ENCODE peak calls at places on chromosomes 7 and 10, in four cellular contexts. I is thoracic aorta, X is uterus, Y is GM06990. U is an unnamed sample.
A peak's percentile ranks its signal among the peaks of the same experiment; 100 is the strongest.

GRCh38 chr10:70733051-70733450 is 52.1 kb downstream of the TBATA start:
- DNase-seq in I (no peak), X (no peak), Y (no peak), U (no peak)

GRCh38 chr10:2772135-2772534 is 295.2 kb upstream of the PFKP start:
- DNase-seq in I (no peak), X (no peak), Y (no peak), U (no peak)

GRCh38 chr10:88965016-88965415 is 12.4 kb upstream of the ACTA2 start:
- DNase-seq in X (no peak), I (no peak), Y (no peak), U (no peak)

GRCh38 chr10:27771231-27771630 is 25.6 kb upstream of the MKX start:
- DNase-seq in X (no peak), Y (no peak), I (no peak), U (no peak)

GRCh38 chr7:127792528-127793342 is 140.7 kb downstream of the SND1 start:
- DNase-seq in I (no peak), X (no peak), Y (no peak), U (no peak)

GRCh38 chr7:30618961-30619360 is 24.3 kb downstream of the GARS1 start:
- DNase-seq in Y (no peak), X (no peak), I (no peak), U (no peak)

GRCh38 chr7:77877800-77878199 is 79.2 kb downstream of the PHTF2 start:
- DNase-seq in X (no peak), I (no peak), Y (no peak), U (no peak)

GRCh38 chr7:155496267-155497005 is 38.5 kb downstream of the EN2 start:
- DNase-seq in I (no peak), Y (no peak), X (no peak), U (no peak)

GRCh38 chr10:108735380-108735779 is 1187.9 kb downstream of the XPNPEP1 start:
- DNase-seq in Y (no peak), I (no peak), X (no peak), U (no peak)

GRCh38 chr10:44261296-44261695 is 123.6 kb downstream of the CXCL12 start:
- DNase-seq in Y (no peak), I (no peak), X (peak; percentile 49), U (no peak)

GRCh38 chr7:5183155-5183554 is 6.9 kb upstream of the WIPI2 start:
- DNase-seq in X (no peak), I (no peak), Y (no peak), U (no peak)

GRCh38 chr10:70773461-70773860 is 11.7 kb downstream of the TBATA start:
- DNase-seq in I (no peak), X (no peak), Y (no peak), U (no peak)

GRCh38 chr7:115632636-115633035 is 397.9 kb downstream of the TFEC start:
- DNase-seq in Y (no peak), X (no peak), I (no peak), U (no peak)

GRCh38 chr7:44489955-44490350 is 505 bp downstream of the NUDCD3 start:
- DNase-seq in I (no peak), X (no peak), Y (no peak), U (no peak)

GRCh38 chr10:34960983-34961382 is 129.2 kb downstream of the CUL2 start:
- DNase-seq in I (no peak), X (no peak), Y (no peak), U (no peak)

GRCh38 chr7:111363099-111363498 is 199.2 kb downstream of the IMMP2L start:
- DNase-seq in Y (no peak), I (no peak), X (no peak), U (peak; percentile 18)

GRCh38 chr7:157518514-157519175 is 181.8 kb downstream of the DNAJB6 start:
- DNase-seq in Y (no peak), X (no peak), I (no peak), U (no peak)

GRCh38 chr10:100647928-100648327 is 97.5 kb upstream of the PAX2 start:
- DNase-seq in X (no peak), I (no peak), Y (no peak), U (no peak)

GRCh38 chr7:28466341-28466740 is 54.0 kb downstream of the CREB5 start:
- DNase-seq in I (no peak), Y (no peak), X (no peak), U (no peak)

GRCh38 chr10:132987671-132988571 is 45.6 kb upstream of the CFAP46 start:
- DNase-seq in Y (no peak), I (peak; percentile 31), X (no peak), U (peak; percentile 82)

GRCh38 chr10:129028425-129028824 is 438.6 kb upstream of the MGMT start:
- DNase-seq in I (no peak), X (no peak), Y (no peak), U (no peak)

GRCh38 chr7:22885824-22886255 is 63.2 kb upstream of the TOMM7 start:
- DNase-seq in X (no peak), Y (peak; percentile 58), I (no peak), U (no peak)

GRCh38 chr7:80133361-80134104 is 1.1 kb upstream of the GNAI1 start:
- DNase-seq in I (no peak), X (peak; percentile 27), Y (no peak), U (no peak)

GRCh38 chr7:76358053-76358477 is 726 bp downstream of the YWHAG start:
- DNase-seq in I (no peak), Y (peak; percentile 72), X (peak; percentile 62), U (no peak)

GRCh38 chr10:133184591-133185244 is 24.7 kb downstream of the KNDC1 start:
- DNase-seq in X (no peak), Y (no peak), I (no peak), U (no peak)

GRCh38 chr7:6691609-6692106 is 15.1 kb downstream of the ZNF12 start:
- DNase-seq in X (no peak), I (no peak), Y (no peak), U (no peak)

GRCh38 chr7:25711940-25712339 is 440.1 kb upstream of the NFE2L3 start:
- DNase-seq in Y (no peak), I (no peak), X (no peak), U (no peak)

GRCh38 chr7:25710954-25711353 is 441.0 kb upstream of the NFE2L3 start:
- DNase-seq in Y (no peak), I (no peak), X (no peak), U (no peak)

GRCh38 chr7:25708211-25708610 is 443.8 kb upstream of the NFE2L3 start:
- DNase-seq in I (no peak), Y (no peak), X (no peak), U (no peak)

GRCh38 chr7:25712500-25712899 is 439.5 kb upstream of the NFE2L3 start:
- DNase-seq in I (no peak), X (no peak), Y (no peak), U (no peak)

GRCh38 chr7:25707733-25708132 is 444.3 kb upstream of the NFE2L3 start:
- DNase-seq in Y (no peak), X (no peak), I (no peak), U (no peak)
- H3K36me3 ChIP-seq in Y (no peaks in the 10 kb centered on the region), X (no peaks in the 10 kb centered on the region), I (no peaks in the 10 kb centered on the region), U (no peaks in the 10 kb centered on the region)

GRCh38 chr10:75858357-75858756 is 426.9 kb downstream of the LRMDA start:
- DNase-seq in I (no peak), Y (no peak), X (no peak), U (no peak)

GRCh38 chr10:75857269-75857846 is 425.9 kb downstream of the LRMDA start:
- DNase-seq in I (no peak), X (no peak), Y (no peak), U (no peak)

GRCh38 chr10:75851946-75852345 is 420.5 kb downstream of the LRMDA start:
- DNase-seq in X (no peak), Y (no peak), I (no peak), U (no peak)

GRCh38 chr10:75857896-75858295 is 426.5 kb downstream of the LRMDA start:
- DNase-seq in I (no peak), X (no peak), Y (no peak), U (no peak)

GRCh38 chr10:75853085-75853484 is 421.7 kb downstream of the LRMDA start:
- DNase-seq in X (no peak), Y (no peak), I (no peak), U (no peak)
- TF ChIP-seq CTCF in X (no peak), Y (peak; percentile 36), I (peak; percentile 18), U (peak; percentile 31)

GRCh38 chr10:103493362-103493871 is at the start of gene NEURL1:
- DNase-seq in X (peak; percentile 54), I (no peak), Y (no peak), U (no peak)
- H3K4me3 ChIP-seq in X (peak within 1 kb of the TSS; percentile 64), I (peak within 1 kb of the TSS; percentile 80), Y (peak within 1 kb of the TSS; percentile 39), U (peak within 1 kb of the TSS; percentile 39)

DNA sequence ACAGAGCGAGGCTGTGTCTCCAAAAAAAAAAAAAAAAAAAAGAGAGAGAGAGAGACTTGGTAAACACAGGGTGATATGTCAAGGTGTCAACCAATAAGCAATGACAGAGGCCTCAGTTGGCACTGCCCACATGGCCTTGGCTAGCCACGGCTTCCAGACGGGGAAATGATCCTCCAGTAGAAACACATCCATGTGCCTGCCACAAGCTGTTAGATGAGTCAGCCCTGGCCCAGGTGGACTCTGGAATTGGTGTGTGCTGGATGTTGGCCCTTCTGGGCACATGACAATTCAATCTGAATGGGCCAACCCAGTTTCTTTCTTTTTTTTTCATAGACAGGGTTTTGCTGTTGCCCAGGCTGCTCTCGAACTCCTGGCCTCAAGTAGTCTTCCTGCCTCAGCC is 13.7 kb downstream of the RFC2 start:
- DNase-seq in X (no peak), I (no peak), Y (no peak), U (no peak)
- H3K36me3 ChIP-seq in X (no peaks in the 10 kb centered on the region), I (peaks cover 42% of the 10 kb centered on the region), Y (peaks cover 28% of the 10 kb centered on the region), U (peaks cover 13% of the 10 kb centered on the region)

DNA sequence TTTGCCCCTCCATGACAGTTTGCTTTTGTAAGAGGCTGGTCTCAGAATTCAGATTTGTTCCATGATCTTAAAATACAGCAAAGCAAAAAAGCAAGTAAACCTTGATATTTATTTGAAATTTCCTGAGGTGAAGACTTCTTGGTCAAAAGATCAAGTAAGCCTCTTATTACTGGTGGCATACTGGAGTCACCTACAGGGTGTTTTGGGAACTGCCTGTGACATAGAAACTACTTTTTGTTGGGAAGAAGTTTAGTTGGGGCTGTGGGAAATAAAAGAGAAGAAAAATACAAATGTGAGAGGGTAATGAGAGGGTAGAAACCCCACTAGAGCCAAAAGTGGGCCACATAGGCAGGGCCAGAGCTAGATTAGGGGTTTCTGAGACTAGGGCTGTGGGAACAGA is 217.9 kb downstream of the OTUD1 start:
- DNase-seq in I (no peak), Y (no peak), X (no peak), U (no peak)
- TF ChIP-seq CTCF in I (peak; percentile 24), Y (peak; percentile 44), X (no peak), U (no peak)

GRCh38 chr7:51288896-51289607 is 27.6 kb downstream of the COBL start:
- DNase-seq in X (no peak), Y (no peak), I (no peak), U (no peak)
- H3K4me3 ChIP-seq in X (no peak overlapping the region), Y (no peak overlapping the region), I (no peak overlapping the region), U (no peak overlapping the region)

GRCh38 chr7:152149363-152149762 is 123.9 kb downstream of the GALNT11 start:
- DNase-seq in I (no peak), Y (no peak), X (no peak), U (no peak)
- H3K36me3 ChIP-seq in I (peaks cover 57% of the 10 kb centered on the region), Y (peaks cover 22% of the 10 kb centered on the region), X (no peaks in the 10 kb centered on the region), U (peaks cover 27% of the 10 kb centered on the region)

GRCh38 chr7:31648288-31648687 is 38.7 kb upstream of the PPP1R17 start:
- DNase-seq in I (no peak), X (no peak), Y (no peak), U (no peak)
- TF ChIP-seq CTCF in I (no peak), X (no peak), Y (no peak), U (peak; percentile 30)

U was measured in BJ.